ENCODE peak calls at places on chromosomes 4 and X, in four cellular contexts. H is Ammon's horn; E is stimulated activated effector memory CD8-positive, alpha-beta T cell treated with anti-CD3 and anti-CD28 coated beads, Interleukin-12 subunit alpha, Interleukin-12 subunit beta, amount 100 ng/mL, for 72 hours; X is naive thymus-derived CD4-positive, alpha-beta T cell. A is an unnamed sample.

GRCh38 chr4:105246712-105247111 is 100.0 kb downstream of the TET2 start:
- DNase-seq in H (no peak), E (no peak), X (no peak), A (no peak)

GRCh38 chrX:65871671-65872311 is 168.1 kb downstream of the VSIG4 start:
- DNase-seq in H (no peak), E (no peak), X (no peak), A (no peak)

GRCh38 chr4:48105230-48105629 is 28.8 kb downstream of the TXK start:
- DNase-seq in H (no peak), E (no peak), X (no peak), A (no peak)

GRCh38 chrX:39582091-39582490 is 515.7 kb downstream of the BCOR start:
- DNase-seq in H (no peak), E (no peak), X (no peak), A (no peak)

GRCh38 chr4:127708985-127709384 is 21.2 kb upstream of the SLC25A31 start:
- DNase-seq in H (peak), E (no peak), X (no peak), A (no peak)

GRCh38 chrX:373641-374471 is 12.9 kb downstream of the PPP2R3B start:
- DNase-seq in H (no peak), E (no peak), X (peak), A (no peak)

GRCh38 chr4:139934336-139934735 is 219.6 kb downstream of the MAML3 start:
- DNase-seq in H (no peak), E (no peak), X (no peak), A (no peak)

GRCh38 chr4:2283199-2283711 is 21.3 kb upstream of the MXD4 start:
- DNase-seq in H (no peak), E (no peak), X (no peak), A (no peak)

GRCh38 chr4:68432320-68432719 is 14.9 kb upstream of the TMPRSS11E start:
- DNase-seq in H (no peak), E (no peak), X (no peak), A (no peak)

GRCh38 chrX:131729295-131729694 is 185.4 kb downstream of the OR13H1 start:
- DNase-seq in H (no peak), E (no peak), X (no peak), A (no peak)

GRCh38 chrX:68114573-68115199 is 318.6 kb downstream of the OPHN1 start:
- DNase-seq in H (peak), E (no peak), X (no peak), A (no peak)

GRCh38 chrX:154515803-154516654 is at the start of gene FAM3A:
- DNase-seq in H (peak), E (peak), X (peak), A (peak)

GRCh38 chrX:11438767-11439166 is 145.6 kb downstream of the AMELX start:
- DNase-seq in H (no peak), E (no peak), X (no peak), A (no peak)

GRCh38 chrX:102787283-102787682 is 66.7 kb downstream of the GPRASP3 start:
- DNase-seq in H (no peak), E (no peak), X (no peak), A (no peak)

GRCh38 chrX:109475174-109475891 is 6.6 kb downstream of the GUCY2F start:
- DNase-seq in H (peak), E (no peak), X (no peak), A (peak)

GRCh38 chr4:151853034-151853433 is 92.2 kb upstream of the GATB start:
- DNase-seq in H (no peak), E (no peak), X (no peak), A (no peak)

GRCh38 chrX:25028726-25029125 is 13.0 kb upstream of the ARX start:
- DNase-seq in H (no peak), E (no peak), X (no peak), A (no peak)

GRCh38 chr4:41448935-41449334 is 89.0 kb upstream of the LIMCH1 start:
- DNase-seq in H (no peak), E (no peak), X (no peak), A (no peak)